ENCODE peak calls at places on chromosomes 11 and 22, in six cellular contexts. X is transverse colon, C is prostate gland, S is breast epithelium, H is vagina, G is sigmoid colon. O is an unnamed sample.

GRCh38 chr22:48099671-48100070 is 1337.2 kb downstream of the TBC1D22A start:
- DNase-seq in X (no peak), C (no peak), S (no peak), H (peak), G (peak), O (no peak)

GRCh38 chr22:35072939-35073338 is 7.0 kb downstream of the ISX start:
- DNase-seq in X (no peak), C (no peak), S (no peak), H (no peak), G (peak), O (no peak)

GRCh38 chr11:35146074-35146521 is 7.1 kb downstream of the CD44 start:
- DNase-seq in X (peak), C (no peak), S (no peak), H (no peak), G (no peak), O (no peak)

GRCh38 chr22:17946691-17947367 is 77.5 kb downstream of the MICAL3 start:
- DNase-seq in X (no peak), C (no peak), S (no peak), H (no peak), G (peak), O (no peak)

GRCh38 chr22:44523981-44524759 is 26.1 kb upstream of the RTL6 start:
- DNase-seq in X (peak), C (no peak), S (no peak), H (peak), G (peak), O (no peak)

GRCh38 chr22:45201678-45202332 is 38.1 kb downstream of the NUP50 start:
- DNase-seq in X (no peak), C (no peak), S (peak), H (no peak), G (peak), O (no peak)

GRCh38 chr11:69108030-69108429 is 47.7 kb upstream of the SMIM38 start:
- DNase-seq in X (no peak), C (no peak), S (no peak), H (no peak), G (no peak), O (no peak)

GRCh38 chr22:20203142-20204099 is 52.6 kb upstream of the CCDC188 start:
- DNase-seq in X (no peak), C (no peak), S (no peak), H (no peak), G (no peak), O (no peak)

GRCh38 chr11:108914981-108915380 is 250.1 kb downstream of the DDX10 start:
- DNase-seq in X (no peak), C (no peak), S (no peak), H (no peak), G (no peak), O (no peak)

GRCh38 chr11:125457814-125458343 is 38.2 kb downstream of the FEZ1 start:
- DNase-seq in X (peak), C (no peak), S (no peak), H (no peak), G (peak), O (no peak)

GRCh38 chr11:111283945-111284481 is 14.3 kb upstream of the POU2AF3 start:
- DNase-seq in X (peak), C (no peak), S (no peak), H (no peak), G (no peak), O (no peak)

GRCh38 chr11:21205205-21205604 is 535.8 kb downstream of the NELL1 start:
- DNase-seq in X (no peak), C (no peak), S (no peak), H (no peak), G (no peak), O (no peak)

GRCh38 chr22:34814260-34814659 is 251.7 kb upstream of the ISX start:
- DNase-seq in X (no peak), C (no peak), S (no peak), H (no peak), G (no peak), O (no peak)

GRCh38 chr22:42316988-42317387 is 46.5 kb upstream of the TCF20 start:
- DNase-seq in X (peak), C (peak), S (peak), H (no peak), G (peak), O (no peak)

GRCh38 chr22:29096736-29097669 is 24.2 kb downstream of the KREMEN1 start:
- DNase-seq in X (no peak), C (peak), S (no peak), H (no peak), G (no peak), O (no peak)

GRCh38 chr11:102309621-102310541 is 7.4 kb upstream of the BIRC3 start:
- DNase-seq in X (no peak), C (no peak), S (no peak), H (no peak), G (no peak), O (no peak)

GRCh38 chr11:120208777-120209176 is 2.1 kb upstream of the OAF start:
- DNase-seq in X (peak), C (no peak), S (no peak), H (no peak), G (peak), O (no peak)

GRCh38 chr11:6771926-6772898 is at the start of gene OR2AG2:
- DNase-seq in X (no peak), C (no peak), S (no peak), H (no peak), G (no peak), O (no peak)

GRCh38 chr22:43434601-43435311 is 22.9 kb downstream of the MPPED1 start:
- DNase-seq in X (no peak), C (no peak), S (no peak), H (no peak), G (peak), O (no peak)

GRCh38 chr11:16764888-16765287 is 26.4 kb downstream of the C11orf58 start:
- DNase-seq in X (no peak), C (no peak), S (no peak), H (no peak), G (no peak), O (no peak)

GRCh38 chr11:1278766-1279673 is 30.4 kb downstream of the TOLLIP start:
- DNase-seq in X (no peak), C (no peak), S (no peak), H (no peak), G (no peak), O (no peak)

GRCh38 chr11:59719556-59719955 is 5.9 kb upstream of the OR10V1 start:
- DNase-seq in X (no peak), C (no peak), S (no peak), H (no peak), G (no peak), O (no peak)

GRCh38 chr22:48270731-48271130 is 1508.3 kb downstream of the TBC1D22A start:
- DNase-seq in X (no peak), C (no peak), S (no peak), H (no peak), G (no peak), O (no peak)

GRCh38 chr11:89381094-89381493 is 110.1 kb downstream of the NOX4 start:
- DNase-seq in X (no peak), C (no peak), S (no peak), H (no peak), G (no peak), O (no peak)

GRCh38 chr11:122559734-122560382 is 95.7 kb upstream of the UBASH3B start:
- DNase-seq in X (no peak), C (no peak), S (no peak), H (no peak), G (no peak), O (no peak)

GRCh38 chr22:42977574-42977973 is 37.4 kb downstream of the PACSIN2 start:
- DNase-seq in X (no peak), C (no peak), S (no peak), H (no peak), G (no peak), O (no peak)

GRCh38 chr22:22942511-22943329 is 55.1 kb downstream of the IGLL5 start:
- DNase-seq in X (peak), C (no peak), S (no peak), H (peak), G (peak), O (no peak)

GRCh38 chr11:119681537-119681936 is 47.5 kb downstream of the NECTIN1 start:
- DNase-seq in X (no peak), C (no peak), S (no peak), H (no peak), G (no peak), O (no peak)

GRCh38 chr11:3123761-3124733 is 41.1 kb downstream of the OSBPL5 start:
- DNase-seq in X (peak), C (peak), S (peak), H (no peak), G (peak), O (no peak)
- TF ChIP-seq POLR2AphosphoS5 in X (peak), C (peak), S (peak), H (peak), G (peak), O (no peak)

GRCh38 chr22:30444632-30445437 is 19.3 kb downstream of the MTFP1 start:
- DNase-seq in X (peak), C (no peak), S (no peak), H (no peak), G (no peak), O (peak)
- TF ChIP-seq POLR2A in X (no peak), C (no peak), S (no peak), H (no peak), G (no peak), O (peak)

GRCh38 chr22:24247564-24248344 is 2.9 kb upstream of the GGT5 start:
- DNase-seq in X (peak), C (peak), S (peak), H (no peak), G (peak), O (peak)
- TF ChIP-seq POLR2AphosphoS5 in X (peak), C (peak), S (peak), H (peak), G (peak), O (no peak)

GRCh38 chr11:2378527-2379210 is 1.6 kb downstream of the CD81 start:
- DNase-seq in X (no peak), C (no peak), S (no peak), H (no peak), G (peak), O (no peak)

GRCh38 chr11:2377511-2378443 is 667 bp downstream of the CD81 start:
- DNase-seq in X (peak), C (peak), S (peak), H (no peak), G (peak), O (no peak)

GRCh38 chr11:2375964-2376551 is 1.1 kb upstream of the CD81 start:
- DNase-seq in X (no peak), C (peak), S (no peak), H (no peak), G (no peak), O (no peak)

GRCh38 chr11:2375341-2375853 is 1.7 kb upstream of the CD81 start:
- DNase-seq in X (no peak), C (no peak), S (no peak), H (no peak), G (peak), O (no peak)

DNA sequence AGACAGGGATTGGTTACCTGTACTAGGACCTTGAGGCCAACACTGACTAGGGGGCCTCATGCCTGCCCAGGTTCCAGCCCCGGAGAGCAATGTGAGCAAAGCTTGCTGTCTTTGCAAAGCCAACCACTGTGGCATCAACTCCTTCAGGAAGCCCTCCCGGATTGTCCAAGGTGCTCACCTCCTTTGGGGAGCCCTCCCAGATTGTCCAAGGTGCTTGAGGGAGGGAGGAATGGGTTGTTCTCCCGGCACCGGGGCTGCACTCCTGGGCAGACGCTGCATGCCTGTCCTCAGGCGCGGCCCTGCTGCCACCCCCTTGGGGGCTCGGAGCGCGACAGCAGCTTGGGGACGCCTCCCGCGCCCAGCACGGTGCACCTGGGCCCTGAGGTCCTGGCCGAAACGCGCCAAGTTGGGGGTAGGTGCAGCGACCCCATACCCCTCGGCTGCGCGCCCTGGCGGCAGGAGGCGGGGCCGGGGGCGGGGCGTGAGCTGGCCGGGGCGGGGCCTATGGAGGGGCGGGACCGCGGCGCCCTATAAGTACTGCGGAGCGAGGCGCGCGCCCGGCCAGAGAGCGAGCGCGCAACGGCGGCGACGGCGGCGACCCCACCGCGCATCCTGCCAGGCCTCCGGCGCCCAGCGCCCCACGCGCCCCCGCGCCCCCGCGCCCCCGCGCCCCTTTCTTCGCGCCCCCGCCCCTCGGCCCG is at the start of gene CD81:
- DNase-seq in X (no peak), C (no peak), S (no peak), H (no peak), G (no peak), O (peak)
- TF ChIP-seq POLR2A in X (no peak), C (peak), S (no peak), H (no peak), G (no peak), O (peak)

DNA sequence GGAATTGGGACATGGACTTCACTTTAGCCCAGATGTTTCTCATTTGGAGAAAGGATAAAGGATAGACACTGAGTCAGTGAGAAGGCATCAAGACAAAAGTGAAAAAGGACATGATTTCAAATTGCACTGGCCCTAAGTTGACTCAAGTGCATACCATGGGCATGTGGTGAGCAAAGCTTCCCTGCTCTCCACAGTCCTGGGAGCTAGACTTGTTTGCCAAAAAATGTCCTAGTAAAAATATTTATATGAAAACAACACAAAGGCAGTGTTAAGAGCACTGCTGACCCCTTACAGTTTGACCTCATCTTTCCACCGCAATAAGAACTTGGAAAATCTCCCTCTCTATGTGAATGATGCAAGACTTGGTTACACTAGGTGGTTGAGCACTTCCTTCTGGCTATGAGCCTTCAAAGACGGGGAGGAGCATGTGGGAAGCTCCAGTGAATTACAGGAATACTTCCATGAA is 46.5 kb upstream of the FIBIN start:
- DNase-seq in X (peak), C (peak), S (peak), H (no peak), G (peak), O (no peak)
- TF ChIP-seq POLR2AphosphoS5 in X (peak), C (peak), S (peak), H (peak), G (peak), O (no peak)

O was measured in GM12892.